ENCODE peak calls at places on chromosomes 13 and 19, in seven cellular contexts. Q is choroid plexus epithelial cell, T is uterus, F is lower leg skin, C is AG09309, R is esophagus squamous epithelium, Y is tibial artery. B is an unnamed sample.

GRCh38 chr19:17419154-17419490 is 725 bp upstream of the MVB12A start:
- DNase-seq in Q (no peak), T (no peak), F (no peak), C (no peak), R (no peak), Y (no peak), B (no peak)

GRCh38 chr13:45218689-45219088 is 17.8 kb upstream of the KCTD4 start:
- DNase-seq in Q (no peak), T (no peak), F (no peak), C (no peak), R (no peak), Y (no peak), B (no peak)

GRCh38 chr13:27868639-27869435 is 51.0 kb upstream of the PDX1 start:
- DNase-seq in Q (peak), T (no peak), F (no peak), C (no peak), R (no peak), Y (no peak), B (no peak)

GRCh38 chr19:34184880-34185491 is 12.7 kb downstream of the LSM14A start:
- DNase-seq in Q (peak), T (no peak), F (no peak), C (no peak), R (no peak), Y (no peak), B (no peak)

GRCh38 chr19:41323023-41323422 is 13.1 kb downstream of the CCDC97 start:
- DNase-seq in Q (peak), T (peak), F (no peak), C (no peak), R (no peak), Y (no peak), B (peak)

GRCh38 chr13:27281420-27281819 is 10.8 kb downstream of the RASL11A start:
- DNase-seq in Q (no peak), T (no peak), F (no peak), C (no peak), R (no peak), Y (no peak), B (no peak)

GRCh38 chr19:4343056-4343844 is at the start of gene MPND:
- DNase-seq in Q (peak), T (peak), F (peak), C (no peak), R (peak), Y (peak), B (peak)

GRCh38 chr13:45194081-45194939 is 6.5 kb downstream of the KCTD4 start:
- DNase-seq in Q (peak), T (no peak), F (no peak), C (no peak), R (no peak), Y (peak), B (peak)

GRCh38 chr13:36973621-36974268 is 25.4 kb downstream of the ALG5 start:
- DNase-seq in Q (no peak), T (no peak), F (no peak), C (no peak), R (no peak), Y (no peak), B (no peak)

GRCh38 chr19:3556978-3557460 is 367 bp downstream of the MFSD12 start:
- DNase-seq in Q (peak), T (no peak), F (no peak), C (no peak), R (no peak), Y (peak), B (no peak)

GRCh38 chr13:95226476-95226875 is 74.8 kb downstream of the ABCC4 start:
- DNase-seq in Q (no peak), T (no peak), F (no peak), C (no peak), R (no peak), Y (no peak), B (no peak)

GRCh38 chr19:55465460-55466245 is 1.1 kb upstream of the C19orf85 start:
- DNase-seq in Q (no peak), T (no peak), F (no peak), C (no peak), R (no peak), Y (no peak), B (peak)

GRCh38 chr13:49302222-49302621 is 54.5 kb downstream of the CDADC1 start:
- DNase-seq in Q (no peak), T (no peak), F (no peak), C (no peak), R (no peak), Y (no peak), B (no peak)

GRCh38 chr13:78160793-78161192 is 242.2 kb upstream of the EDNRB start:
- DNase-seq in Q (peak), T (no peak), F (no peak), C (peak), R (no peak), Y (no peak), B (no peak)

GRCh38 chr13:50945669-50946068 is 36.1 kb downstream of the RNASEH2B start:
- DNase-seq in Q (no peak), T (no peak), F (no peak), C (no peak), R (no peak), Y (no peak), B (no peak)

GRCh38 chr19:49968279-49968922 is 7.4 kb upstream of the SIGLEC11 start:
- DNase-seq in Q (no peak), T (no peak), F (no peak), C (no peak), R (no peak), Y (no peak), B (no peak)

GRCh38 chr13:44840131-44840530 is 149.1 kb downstream of the NUFIP1 start:
- DNase-seq in Q (peak), T (no peak), F (no peak), C (no peak), R (no peak), Y (no peak), B (no peak)

GRCh38 chr13:28394422-28394821 is 100.5 kb downstream of the FLT1 start:
- DNase-seq in Q (peak), T (no peak), F (no peak), C (no peak), R (no peak), Y (no peak), B (no peak)

GRCh38 chr19:14582894-14583340 is at the start of gene CLEC17A:
- DNase-seq in Q (no peak), T (no peak), F (no peak), C (no peak), R (no peak), Y (no peak), B (no peak)

GRCh38 chr19:16892438-16892837 is 3.6 kb downstream of the F2RL3 start:
- DNase-seq in Q (no peak), T (no peak), F (no peak), C (no peak), R (no peak), Y (no peak), B (no peak)

GRCh38 chr13:74570834-74571233 is 436.6 kb upstream of the KLF12 start:
- DNase-seq in Q (peak), T (no peak), F (no peak), C (peak), R (no peak), Y (no peak), B (no peak)

GRCh38 chr13:95641291-95641811 is 3.2 kb downstream of the DZIP1 start:
- DNase-seq in Q (no peak), T (peak), F (no peak), C (no peak), R (no peak), Y (no peak), B (peak)

GRCh38 chr13:51148223-51148951 is 37.3 kb upstream of the C13orf42 start:
- DNase-seq in Q (no peak), T (peak), F (no peak), C (no peak), R (no peak), Y (no peak), B (no peak)

GRCh38 chr13:38849316-38849715 is 141.3 kb downstream of the STOML3 start:
- DNase-seq in Q (no peak), T (no peak), F (no peak), C (no peak), R (no peak), Y (no peak), B (no peak)

DNA sequence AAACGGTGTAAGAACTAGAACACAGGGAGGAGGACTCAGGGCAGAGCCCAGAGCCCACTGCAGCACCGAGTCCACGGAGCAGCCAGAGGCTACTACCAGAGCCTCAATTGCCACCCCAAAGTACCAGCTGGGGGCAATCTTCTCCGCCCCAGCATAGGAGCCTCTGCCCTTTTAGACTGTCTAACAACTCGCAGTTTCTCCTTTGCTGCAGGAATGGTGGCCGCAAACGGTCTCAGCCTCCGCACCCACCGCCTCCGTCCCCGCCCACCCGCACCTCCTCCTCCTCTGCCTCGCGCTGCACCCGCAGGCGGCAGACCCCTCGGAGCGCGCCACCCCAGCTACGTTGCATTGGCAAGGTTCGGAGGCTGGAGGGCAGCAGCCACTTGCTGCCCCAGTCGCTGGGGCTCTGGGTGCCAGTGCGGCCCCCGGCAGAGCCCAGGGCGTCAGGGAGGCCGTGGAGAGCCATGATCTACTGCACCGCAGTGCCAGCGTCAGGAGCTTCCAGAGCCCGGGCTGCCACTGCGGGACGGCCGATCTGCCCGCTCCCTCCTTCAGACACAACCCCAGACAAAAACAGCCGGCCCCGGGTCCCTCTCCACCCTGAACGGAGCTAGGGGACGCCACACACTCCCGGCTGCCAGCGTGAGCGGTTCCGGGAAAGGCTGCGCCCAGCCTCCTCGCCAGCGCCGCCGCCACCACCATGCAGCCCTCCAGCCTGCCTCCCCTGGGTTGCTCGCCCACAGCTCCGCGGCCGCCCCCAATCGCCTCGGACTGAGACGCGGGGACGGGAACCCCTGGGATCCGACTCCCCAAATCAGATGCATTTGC is 1.8 kb downstream of the FGF14 start:
- DNase-seq in Q (no peak), T (no peak), F (peak), C (no peak), R (no peak), Y (no peak), B (peak)
- H3K4me3 ChIP-seq in Q (peak), T (peak), F (peak), C (peak), R (peak), Y (peak), B (peak)

GRCh38 chr19:1417145-1417544 is 9.8 kb downstream of the DAZAP1 start:
- DNase-seq in Q (peak), T (no peak), F (no peak), C (no peak), R (no peak), Y (no peak), B (peak)

GRCh38 chr19:1418951-1419735 is 11.8 kb downstream of the DAZAP1 start:
- DNase-seq in Q (no peak), T (no peak), F (no peak), C (no peak), R (no peak), Y (no peak), B (peak)

GRCh38 chr19:1418494-1418775 is 11.0 kb downstream of the DAZAP1 start:
- DNase-seq in Q (no peak), T (no peak), F (no peak), C (no peak), R (no peak), Y (no peak), B (peak)

GRCh38 chr19:1416014-1416841 is 8.8 kb downstream of the DAZAP1 start:
- DNase-seq in Q (peak), T (no peak), F (no peak), C (no peak), R (no peak), Y (no peak), B (no peak)

DNA sequence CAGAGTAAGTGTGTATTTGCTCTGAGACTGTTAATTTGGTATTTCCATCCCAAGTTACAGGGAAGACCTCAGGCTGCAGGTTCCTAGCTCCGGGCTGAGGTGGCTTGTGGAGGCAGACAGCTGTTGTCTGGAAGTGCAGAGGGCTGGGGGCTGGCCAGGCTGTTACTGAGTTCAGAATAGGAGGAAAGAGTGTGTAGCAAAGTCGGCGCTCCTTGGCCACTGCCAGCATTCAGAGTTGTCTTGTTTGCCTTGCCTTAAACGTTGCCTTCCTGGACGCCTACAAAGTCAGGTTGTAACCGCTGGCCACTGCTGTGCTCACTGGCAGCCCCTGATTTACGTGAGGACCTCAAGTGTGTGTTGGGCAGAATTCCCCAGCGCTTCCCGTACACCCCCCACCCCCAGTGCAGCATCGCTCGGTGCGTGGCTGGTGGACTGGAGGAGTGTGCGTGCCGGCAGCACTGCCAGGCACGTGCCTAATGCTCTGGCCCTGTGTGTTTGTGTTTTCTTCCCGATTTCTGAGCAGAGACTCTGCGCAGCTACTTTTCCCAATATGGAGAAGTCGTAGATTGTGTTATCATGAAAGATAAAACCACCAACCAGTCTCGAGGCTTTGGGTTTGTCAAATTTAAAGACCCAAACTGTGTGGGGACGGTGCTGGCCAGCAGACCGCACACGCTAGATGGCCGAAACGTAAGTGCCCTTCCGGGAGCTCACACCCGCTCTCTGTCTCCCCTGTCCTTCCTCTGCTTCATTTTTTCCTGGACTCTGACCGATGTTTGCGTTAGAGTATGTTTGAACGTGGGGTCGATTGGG is 10.5 kb downstream of the DAZAP1 start:
- DNase-seq in Q (peak), T (no peak), F (no peak), C (no peak), R (no peak), Y (no peak), B (peak)
- H3K4me3 ChIP-seq in Q (no peak), T (no peak), F (no peak), C (no peak), R (no peak), Y (no peak), B (no peak)

DNA sequence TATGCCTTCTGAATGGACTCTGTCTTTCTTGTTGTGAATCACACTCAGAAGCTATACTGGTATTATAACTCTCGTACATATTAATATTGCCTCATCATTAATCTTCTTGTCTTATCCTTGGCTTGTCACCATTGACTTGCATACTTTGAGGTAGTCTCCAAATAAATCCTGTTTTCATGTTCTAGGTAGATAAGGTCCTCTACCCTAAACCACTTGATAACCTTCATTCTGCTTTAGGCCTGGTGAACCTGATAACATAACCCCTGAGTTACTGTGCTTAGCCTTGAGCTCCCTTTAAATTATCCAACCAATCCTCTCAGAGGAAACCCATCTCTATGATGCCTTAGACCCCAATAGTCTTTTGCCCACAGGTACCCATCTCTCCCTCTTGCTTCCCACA is 1162.3 kb downstream of the SLITRK1 start:
- DNase-seq in Q (no peak), T (no peak), F (no peak), C (no peak), R (no peak), Y (no peak), B (no peak)
- H3K4me3 ChIP-seq in Q (no peak), T (no peak), F (no peak), C (no peak), R (no peak), Y (no peak), B (no peak)

DNA sequence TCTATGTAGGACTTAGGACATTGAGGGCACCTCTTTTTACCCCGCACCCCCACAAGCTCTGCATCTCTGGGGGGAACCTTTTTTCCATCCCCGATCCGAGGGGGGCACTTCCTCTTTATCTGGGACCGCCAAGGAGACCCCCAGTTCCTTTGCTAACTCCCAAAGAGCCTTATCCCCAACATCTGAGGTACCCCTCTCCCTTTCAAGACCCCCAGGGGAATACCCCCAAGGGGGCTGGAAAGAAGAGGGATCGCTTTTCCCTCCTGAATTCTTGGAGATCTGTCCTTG is 1.1 kb downstream of the TNFSF9 start:
- DNase-seq in Q (no peak), T (no peak), F (no peak), C (no peak), R (no peak), Y (no peak), B (no peak)
- H3K4me3 ChIP-seq in Q (no peak), T (no peak), F (no peak), C (no peak), R (peak), Y (no peak), B (no peak)

GRCh38 chr19:46718157-46718933 is 1.4 kb upstream of the PRKD2 start:
- DNase-seq in Q (peak), T (no peak), F (no peak), C (no peak), R (no peak), Y (no peak), B (peak)
- H3K4me3 ChIP-seq in Q (no peak), T (no peak), F (no peak), C (no peak), R (peak), Y (peak), B (no peak)

B was measured in right cardiac atrium.